ENCODE peak calls at places on chromosomes 5 and 9, in nine cellular contexts. T is heart right ventricle; U is NB4; O is effector memory CD4-positive, alpha-beta T cell; J is left ventricle myocardium inferior; D is AG04449; P is fibroblast of lung; V is body of pancreas; R is fibroblast of the aortic adventitia. X is an unnamed sample.

GRCh38 chr5:170109059-170110031 is 3.6 kb downstream of the FOXI1 start:
- DNase-seq in R (no peak), O (no peak), P (no peak), U (no peak), V (no peak), D (no peak), T (no peak), J (no peak), X (no peak)

GRCh38 chr5:103464801-103465484 is 97.6 kb downstream of the NUDT12 start:
- DNase-seq in V (no peak), P (no peak), D (no peak), U (no peak), R (no peak), J (no peak), T (no peak), O (no peak), X (no peak)

GRCh38 chr5:178450121-178450631 is 140.0 kb downstream of the COL23A1 start:
- DNase-seq in O (no peak), D (no peak), V (no peak), U (peak), T (no peak), J (no peak), P (no peak), R (no peak), X (no peak)

GRCh38 chr9:133304158-133304470 is 29.1 kb upstream of the ABO start:
- DNase-seq in P (no peak), D (no peak), O (no peak), R (no peak), T (no peak), V (no peak), U (no peak), J (no peak), X (no peak)

GRCh38 chr5:79973511-79973910 is 17.6 kb downstream of the MTX3 start:
- DNase-seq in R (no peak), U (no peak), V (peak), D (no peak), J (no peak), O (no peak), P (no peak), T (no peak), X (no peak)

GRCh38 chr9:15400281-15400941 is 22.3 kb upstream of the SNAPC3 start:
- DNase-seq in U (no peak), V (no peak), R (no peak), T (no peak), P (peak), O (no peak), J (no peak), D (no peak), X (no peak)

GRCh38 chr5:146642410-146642809 is 126.4 kb upstream of the GPR151 start:
- DNase-seq in D (no peak), J (no peak), T (no peak), P (no peak), R (no peak), O (no peak), V (no peak), U (no peak), X (no peak)

GRCh38 chr5:24633705-24634325 is 11.0 kb downstream of the CDH10 start:
- DNase-seq in T (no peak), R (peak), V (no peak), O (no peak), U (peak), D (no peak), J (no peak), P (peak), X (no peak)

GRCh38 chr5:82092-82491 is 9.9 kb upstream of the PLEKHG4B start:
- DNase-seq in J (no peak), T (no peak), P (peak), U (no peak), V (peak), D (no peak), O (no peak), R (peak), X (no peak)

GRCh38 chr9:92648447-92649406 is 21.2 kb downstream of the IPPK start:
- DNase-seq in P (no peak), U (no peak), D (no peak), R (no peak), T (no peak), V (no peak), J (no peak), O (no peak), X (no peak)

GRCh38 chr9:12794024-12794799 is 19.4 kb downstream of the LURAP1L start:
- DNase-seq in P (no peak), D (no peak), T (no peak), O (no peak), R (peak), V (no peak), J (no peak), U (no peak), X (no peak)

GRCh38 chr9:132732326-132732725 is 62.1 kb downstream of the GTF3C4 start:
- DNase-seq in V (no peak), R (no peak), O (no peak), T (no peak), P (peak), U (no peak), D (no peak), J (no peak), X (no peak)

GRCh38 chr5:6221141-6221626 is 157.2 kb downstream of the MED10 start:
- DNase-seq in V (no peak), U (no peak), D (no peak), T (no peak), P (no peak), R (no peak), J (no peak), O (no peak), X (no peak)

GRCh38 chr5:37886207-37886905 is 46.5 kb upstream of the GDNF start:
- DNase-seq in R (no peak), U (no peak), T (no peak), V (no peak), O (no peak), D (no peak), J (no peak), P (peak), X (no peak)

GRCh38 chr5:119878712-119879111 is 249.4 kb downstream of the FAM170A start:
- DNase-seq in T (no peak), V (no peak), D (no peak), O (no peak), R (no peak), J (no peak), P (no peak), U (no peak), X (no peak)

GRCh38 chr5:16695779-16696178 is 79.0 kb upstream of the RETREG1 start:
- DNase-seq in R (no peak), P (no peak), D (no peak), V (no peak), J (no peak), O (no peak), T (no peak), U (no peak), X (no peak)

GRCh38 chr5:6734781-6735180 is 21.5 kb downstream of the TENT4A start:
- DNase-seq in R (no peak), U (no peak), D (no peak), O (no peak), T (no peak), J (no peak), V (no peak), P (no peak), X (no peak)

GRCh38 chr5:153718713-153719112 is 228.2 kb downstream of the GRIA1 start:
- DNase-seq in O (no peak), T (no peak), D (no peak), U (no peak), J (no peak), P (peak), R (no peak), V (no peak), X (no peak)

GRCh38 chr5:176319827-176320554 is 41.6 kb downstream of the KIAA1191 start:
- DNase-seq in P (peak), U (peak), T (no peak), O (no peak), V (no peak), R (peak), J (no peak), D (no peak), X (no peak)

GRCh38 chr5:151740336-151740942 is 18.0 kb downstream of the ATOX1 start:
- DNase-seq in U (peak), P (peak), V (peak), R (peak), T (peak), D (peak), O (peak), J (peak), X (peak)

DNA sequence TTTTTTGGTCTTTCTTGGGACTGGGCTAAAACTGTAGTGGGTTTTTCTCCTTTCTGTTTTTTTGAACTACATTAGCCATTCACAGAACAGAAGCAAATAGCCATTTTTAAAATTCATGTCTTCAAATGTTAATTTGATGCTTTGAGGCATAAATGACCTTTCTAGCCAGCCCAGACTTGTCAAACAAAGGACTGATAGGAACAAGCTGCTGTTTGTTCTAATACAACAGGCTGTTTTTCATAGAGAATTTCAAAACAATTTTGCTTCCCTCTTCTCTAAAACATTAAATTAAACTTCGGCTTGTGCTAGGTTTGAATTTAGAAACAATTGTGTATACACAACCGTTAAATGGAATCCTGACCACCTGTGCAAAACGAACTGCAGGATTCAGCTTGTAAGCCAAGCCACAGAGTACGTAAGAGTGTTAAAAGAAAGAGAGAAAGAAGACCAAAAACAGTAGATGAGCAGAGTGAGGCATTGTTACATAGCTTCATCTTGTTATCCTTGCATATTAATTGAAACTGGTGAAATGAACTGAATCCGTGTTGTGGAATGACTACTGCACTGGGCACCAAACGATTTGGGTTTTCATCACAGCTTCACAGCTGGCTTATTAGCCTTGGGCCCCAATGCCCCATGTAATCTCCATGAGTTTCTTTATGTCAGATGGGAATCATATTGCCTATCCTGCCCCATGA is 100.0 kb downstream of the ZSWIM6 start:
- DNase-seq in R (no peak), V (no peak), D (no peak), O (no peak), P (peak), T (no peak), J (no peak), U (no peak), X (no peak)
- H3K4me3 ChIP-seq in R (no peak), V (no peak), D (no peak), O (no peak), P (no peak), T (no peak), J (no peak), U (no peak), X (no peak)

GRCh38 chr5:142860291-142860690 is 90.1 kb downstream of the ARHGAP26 start:
- DNase-seq in O (no peak), J (no peak), V (no peak), U (no peak), R (no peak), T (no peak), D (no peak), P (no peak), X (no peak)

GRCh38 chr5:142863856-142864255 is 93.7 kb downstream of the ARHGAP26 start:
- DNase-seq in U (no peak), V (no peak), D (no peak), P (no peak), O (no peak), T (no peak), R (no peak), J (no peak), X (no peak)

GRCh38 chr5:142861011-142861410 is 90.8 kb downstream of the ARHGAP26 start:
- DNase-seq in U (no peak), P (no peak), R (no peak), D (no peak), T (no peak), V (no peak), O (no peak), J (no peak), X (no peak)

GRCh38 chr5:142864293-142865260 is 94.4 kb downstream of the ARHGAP26 start:
- DNase-seq in R (no peak), P (no peak), U (no peak), D (no peak), V (peak), O (no peak), J (no peak), T (no peak), X (peak)

DNA sequence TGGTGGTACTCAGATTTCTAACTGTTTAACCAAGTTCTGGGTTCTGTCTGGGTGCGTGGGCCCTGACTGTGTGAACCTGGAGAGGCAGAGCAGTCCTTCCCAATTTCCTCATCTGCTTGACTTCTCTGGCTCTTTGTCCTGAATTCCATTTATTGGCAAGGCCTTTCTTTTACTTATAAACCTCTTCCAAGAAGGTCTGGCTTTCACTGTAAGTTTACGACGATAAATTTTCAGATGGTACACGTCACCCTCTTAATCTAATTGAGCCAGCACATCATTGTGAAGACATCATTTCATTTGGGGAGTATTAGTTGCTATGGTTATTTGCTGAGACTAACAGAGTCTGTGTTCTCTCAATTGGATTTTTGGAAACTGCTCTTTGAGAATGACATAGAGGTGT is 92.4 kb downstream of the ARHGAP26 start:
- DNase-seq in T (no peak), U (no peak), P (no peak), R (peak), J (no peak), D (no peak), V (no peak), O (no peak), X (no peak)
- H3K4me3 ChIP-seq in T (no peak), U (no peak), P (no peak), R (no peak), J (no peak), D (no peak), V (no peak), O (no peak), X (no peak)

DNA sequence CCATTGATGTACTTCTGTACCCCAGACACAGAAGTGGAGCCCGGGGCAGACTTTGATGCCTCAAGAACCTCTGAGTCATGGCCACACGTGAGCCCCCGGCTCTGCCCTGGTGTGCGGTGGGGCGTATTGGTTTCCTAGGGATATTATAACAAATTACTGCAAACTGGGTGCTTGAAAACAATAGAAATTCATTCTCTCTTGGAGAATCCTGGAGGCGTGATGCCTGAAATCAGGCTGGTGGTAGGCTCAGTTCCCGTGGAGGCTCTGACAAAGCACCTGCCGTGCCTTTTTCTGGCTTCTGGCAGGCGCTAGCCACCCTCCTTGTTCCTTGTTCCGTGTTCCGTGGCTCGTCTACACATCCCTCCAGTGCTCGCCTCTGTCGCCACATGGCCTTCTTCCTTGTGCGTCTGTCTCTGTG is 24.2 kb downstream of the NEK6 start:
- DNase-seq in O (no peak), U (no peak), T (no peak), P (peak), R (no peak), D (no peak), V (no peak), J (no peak), X (peak)
- H3K4me3 ChIP-seq in O (no peak), U (no peak), T (no peak), P (no peak), R (no peak), D (no peak), V (no peak), J (peak), X (no peak)

GRCh38 chr5:132813599-132814440 is 718 bp downstream of the SOWAHA start:
- DNase-seq in P (peak), T (peak), O (no peak), U (peak), R (no peak), D (no peak), V (peak), J (no peak), X (peak)
- H3K4me3 ChIP-seq in P (no peak), T (peak), O (peak), U (no peak), R (no peak), D (peak), V (peak), J (peak), X (peak)

DNA sequence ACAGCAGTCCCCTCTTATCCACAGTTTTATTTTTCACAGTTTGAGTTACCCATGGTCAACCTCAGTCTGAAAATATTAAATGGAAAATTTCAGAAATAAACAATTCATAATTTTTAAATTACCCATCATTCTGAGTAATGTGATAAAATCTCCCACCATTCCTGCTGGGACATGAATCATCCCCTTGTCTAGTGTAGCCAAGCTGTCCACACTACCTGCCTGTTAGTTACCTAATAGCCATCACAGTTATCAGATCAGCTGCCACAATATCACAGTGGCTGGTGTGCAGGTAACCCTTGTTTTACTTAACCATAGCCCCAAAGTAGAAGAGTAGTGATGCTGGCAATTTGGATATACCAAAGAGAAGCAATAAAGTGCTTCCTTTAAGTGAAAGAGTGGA is 10.7 kb downstream of the PLGRKT start:
- DNase-seq in P (no peak), D (no peak), O (no peak), V (no peak), U (no peak), J (no peak), T (no peak), R (no peak), X (no peak)
- H3K4me3 ChIP-seq in P (no peak), D (no peak), O (no peak), V (no peak), U (no peak), J (no peak), T (no peak), R (no peak), X (no peak)

GRCh38 chr9:89313842-89314241 is 2.8 kb downstream of the CKS2 start:
- DNase-seq in O (no peak), J (no peak), U (peak), P (peak), V (no peak), D (no peak), R (peak), T (no peak), X (no peak)
- H3K4me3 ChIP-seq in O (no peak), J (no peak), U (peak), P (peak), V (no peak), D (peak), R (peak), T (no peak), X (no peak)

DNA sequence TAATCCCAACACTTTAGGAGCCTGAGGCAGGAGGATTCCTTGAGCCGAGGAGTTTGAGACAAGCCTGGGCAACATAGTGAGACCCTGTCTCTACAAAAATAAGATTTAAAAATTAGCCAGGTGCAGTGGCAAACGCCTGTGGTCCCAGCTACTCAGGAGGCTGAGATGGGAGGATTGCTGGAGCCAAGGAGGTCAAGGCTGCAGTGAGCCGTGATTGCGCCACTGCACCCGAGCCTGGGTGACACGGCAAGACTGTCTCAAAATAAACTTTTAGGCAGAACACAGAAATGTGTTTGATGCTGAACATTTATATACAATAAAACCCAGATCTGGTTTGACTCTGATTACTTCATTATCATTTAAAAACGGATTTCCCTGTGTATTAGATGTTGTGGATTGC is 4.9 kb downstream of the ENTR1 start:
- DNase-seq in U (no peak), V (no peak), T (no peak), R (no peak), J (no peak), D (no peak), P (no peak), O (no peak), X (no peak)
- H3K4me3 ChIP-seq in U (no peak), V (no peak), T (no peak), R (no peak), J (no peak), D (no peak), P (no peak), O (no peak), X (no peak)